ENCODE peak calls at places on chromosomes 13 and 19, in eight cellular contexts. Z, G, J, S, N, P, L and X are unnamed samples.

GRCh38 chr13:78660130-78660857 is 1.3 kb upstream of the OBI1 start:
- ATAC-seq in Z (no peak), G (no peak), J (peak), S (no peak), N (peak), P (no peak), L (no peak), X (no peak)

GRCh38 chr13:35791191-35791902 is 314.9 kb upstream of the MAB21L1 start:
- ATAC-seq in Z (peak), G (no peak), J (no peak), S (no peak), N (no peak), P (peak), L (no peak), X (no peak)

GRCh38 chr19:47824396-47824795 is 2.7 kb downstream of the CRX start:
- ATAC-seq in Z (no peak), G (no peak), J (no peak), S (no peak), N (no peak), P (no peak), L (no peak), X (no peak)

GRCh38 chr13:21402586-21403307 is 56.4 kb downstream of the ZDHHC20 start:
- ATAC-seq in Z (peak), G (peak), J (no peak), S (no peak), N (no peak), P (peak), L (no peak), X (peak)

GRCh38 chr13:97460004-97460756 is 26.2 kb downstream of the RAP2A start:
- ATAC-seq in Z (no peak), G (peak), J (peak), S (peak), N (peak), P (no peak), L (peak), X (peak)

GRCh38 chr13:69565334-69565733 is 542.3 kb upstream of the ATXN8OS start:
- ATAC-seq in Z (no peak), G (no peak), J (no peak), S (peak), N (no peak), P (peak), L (peak), X (no peak)

GRCh38 chr19:10270180-10270615 is 722 bp upstream of the ICAM1 start:
- ATAC-seq in Z (peak), G (peak), J (peak), S (peak), N (peak), P (peak), L (peak), X (peak)

GRCh38 chr13:102678339-102679122 is 16.3 kb downstream of the METTL21C start:
- ATAC-seq in Z (no peak), G (no peak), J (no peak), S (no peak), N (peak), P (no peak), L (no peak), X (no peak)

GRCh38 chr13:102970542-102970941 is 95.7 kb downstream of the SLC10A2 start:
- ATAC-seq in Z (no peak), G (no peak), J (no peak), S (no peak), N (no peak), P (no peak), L (no peak), X (no peak)

GRCh38 chr19:44692379-44692721 is 6.6 kb upstream of the CEACAM16 start:
- ATAC-seq in Z (peak), G (peak), J (peak), S (no peak), N (no peak), P (no peak), L (no peak), X (peak)

GRCh38 chr13:114118763-114119123 is 13.7 kb downstream of the RASA3 start:
- ATAC-seq in Z (no peak), G (no peak), J (no peak), S (no peak), N (no peak), P (peak), L (no peak), X (no peak)

GRCh38 chr13:104281910-104282309 is 1215.7 kb upstream of the SLC10A2 start:
- ATAC-seq in Z (no peak), G (no peak), J (no peak), S (no peak), N (no peak), P (no peak), L (no peak), X (no peak)

GRCh38 chr13:95185851-95186250 is 115.4 kb downstream of the ABCC4 start:
- ATAC-seq in Z (no peak), G (peak), J (peak), S (no peak), N (no peak), P (no peak), L (peak), X (peak)

GRCh38 chr13:100269837-100270236 is 180.9 kb downstream of the PCCA start:
- ATAC-seq in Z (peak), G (no peak), J (no peak), S (peak), N (peak), P (peak), L (peak), X (no peak)

GRCh38 chr13:42985312-42986175 is 6.5 kb downstream of the EPSTI1 start:
- ATAC-seq in Z (no peak), G (no peak), J (no peak), S (peak), N (peak), P (no peak), L (peak), X (peak)

GRCh38 chr13:59747529-59747928 is 416.2 kb downstream of the DIAPH3 start:
- ATAC-seq in Z (no peak), G (no peak), J (no peak), S (no peak), N (no peak), P (no peak), L (no peak), X (peak)

GRCh38 chr13:74683411-74683810 is 549.2 kb upstream of the KLF12 start:
- ATAC-seq in Z (no peak), G (no peak), J (no peak), S (no peak), N (no peak), P (peak), L (no peak), X (no peak)